ENCODE peak calls at places on chromosomes 16 and 17, in ten cellular contexts. Q is HL-60; E is activated effector memory CD4-positive, alpha-beta T cell treated with anti-CD3 and anti-CD28 coated beads, Interleukin-2, amount 50 U/mL, for 16 hours; T is natural killer cell; W is stimulated activated CD4-positive, alpha-beta T cell treated with anti-CD3 and anti-CD28 coated beads, Interleukin-2, amount 100 ng/mL, for 48 hours; U is NCI-H345; P is kidney tubule cell; G is LoVo; F is NCI-H2081; K is GM19239. S is an unnamed sample.

GRCh38 chr16:80931985-80932720 is 74.5 kb downstream of the CMC2 start:
- DNase-seq in E (peak), T (no peak), G (no peak), K (no peak), W (peak), P (no peak), Q (peak), F (no peak), U (peak), S (no peak)

GRCh38 chr16:35745821-35746248 is 2286.4 kb downstream of the TP53TG3F start:
- DNase-seq in Q (no peak), E (no peak), F (no peak), T (no peak), W (no peak), G (no peak), K (no peak), U (no peak), P (no peak), S (no peak)

GRCh38 chr16:3824121-3824795 is 56.3 kb downstream of the CREBBP start:
- DNase-seq in F (no peak), K (no peak), W (no peak), P (peak), U (no peak), Q (no peak), T (no peak), G (no peak), E (no peak), S (no peak)

GRCh38 chr17:56838687-56839086 is 4.7 kb downstream of the DGKE start:
- DNase-seq in T (no peak), W (no peak), P (no peak), E (no peak), U (no peak), Q (no peak), F (no peak), G (no peak), K (no peak), S (no peak)

GRCh38 chr17:41810659-41811548 is 845 bp downstream of the P3H4 start:
- DNase-seq in U (no peak), K (no peak), W (no peak), E (no peak), F (no peak), Q (no peak), T (no peak), P (no peak), G (no peak), S (no peak)

GRCh38 chr16:31458073-31458834 is 1.0 kb upstream of the ARMC5 start:
- DNase-seq in P (peak), F (no peak), T (peak), W (peak), U (peak), K (no peak), G (no peak), E (peak), Q (peak), S (peak)

GRCh38 chr16:1183235-1183907 is 30.5 kb downstream of the CACNA1H start:
- DNase-seq in F (no peak), T (no peak), P (peak), G (no peak), K (no peak), W (no peak), U (no peak), Q (no peak), E (no peak), S (no peak)

GRCh38 chr17:31448467-31449077 is 57.1 kb downstream of the RAB11FIP4 start:
- DNase-seq in U (no peak), T (no peak), K (no peak), Q (no peak), E (no peak), W (no peak), F (no peak), P (peak), G (no peak), S (no peak)

GRCh38 chr17:31492880-31493655 is 101.6 kb downstream of the RAB11FIP4 start:
- DNase-seq in Q (peak), G (no peak), P (no peak), W (peak), T (no peak), F (no peak), E (peak), K (no peak), U (no peak), S (no peak)

GRCh38 chr17:29048440-29049360 is 5.8 kb downstream of the PIPOX start:
- DNase-seq in T (no peak), G (no peak), W (no peak), U (no peak), E (no peak), F (peak), K (no peak), Q (no peak), P (peak), S (no peak)

GRCh38 chr16:30372725-30373124 is 1.9 kb upstream of the MYL11 start:
- DNase-seq in U (no peak), K (no peak), W (no peak), F (no peak), T (no peak), P (no peak), Q (no peak), E (no peak), G (no peak), S (no peak)

GRCh38 chr16:66904846-66905632 is 13.6 kb downstream of the CDH16 start:
- DNase-seq in F (no peak), Q (no peak), G (no peak), K (no peak), U (no peak), W (no peak), E (no peak), P (no peak), T (no peak), S (no peak)

GRCh38 chr16:71230122-71230845 is at the start of gene HYDIN:
- DNase-seq in T (peak), P (peak), E (no peak), Q (no peak), U (peak), K (no peak), G (no peak), F (peak), W (peak), S (no peak)

GRCh38 chr17:38434178-38434665 is 6.0 kb downstream of the ARHGAP23 start:
- DNase-seq in Q (no peak), P (no peak), E (no peak), F (no peak), T (no peak), U (no peak), W (no peak), K (no peak), G (no peak), S (no peak)

GRCh38 chr17:5422505-5422904 is 2.5 kb downstream of the RPAIN start:
- DNase-seq in P (peak), T (no peak), K (no peak), U (no peak), G (peak), Q (no peak), W (no peak), F (no peak), E (no peak), S (no peak)

GRCh38 chr17:16947470-16947869 is 24.4 kb downstream of the TNFRSF13B start:
- DNase-seq in E (no peak), P (no peak), T (no peak), Q (no peak), U (no peak), W (no peak), F (no peak), G (no peak), K (no peak), S (no peak)

GRCh38 chr16:85136705-85137322 is 24.5 kb upstream of the CIBAR2 start:
- DNase-seq in Q (no peak), U (no peak), F (no peak), E (no peak), W (no peak), T (no peak), K (no peak), P (peak), G (no peak), S (no peak)

GRCh38 chr17:40086150-40087044 is 14.0 kb downstream of the NR1D1 start:
- DNase-seq in T (peak), W (peak), E (peak), P (peak), G (no peak), Q (peak), U (peak), F (peak), K (peak), S (peak)

GRCh38 chr17:55295411-55296170 is 30.8 kb downstream of the HLF start:
- DNase-seq in K (peak), G (peak), U (peak), W (peak), F (peak), Q (peak), T (peak), E (peak), P (peak), S (peak)

GRCh38 chr17:38735161-38735997 is 5.2 kb downstream of the CISD3 start:
- DNase-seq in U (peak), T (peak), K (peak), F (peak), G (no peak), Q (peak), P (peak), E (peak), W (peak), S (peak)

GRCh38 chr17:33234930-33235685 is 58.0 kb downstream of the ASIC2 start:
- DNase-seq in W (no peak), E (peak), T (no peak), P (peak), Q (no peak), F (no peak), K (no peak), G (no peak), U (peak), S (no peak)

GRCh38 chr17:15289285-15290185 is 24.4 kb upstream of the PMP22 start:
- DNase-seq in T (no peak), G (peak), K (no peak), P (peak), E (no peak), U (no peak), W (no peak), F (no peak), Q (no peak), S (no peak)

GRCh38 chr17:77049440-77049839 is 91.3 kb upstream of the SEC14L1 start:
- DNase-seq in Q (no peak), T (no peak), W (no peak), F (peak), K (no peak), E (no peak), U (peak), P (no peak), G (no peak), S (no peak)

GRCh38 chr17:29560306-29560705 is 6.5 kb downstream of the ABHD15 start:
- DNase-seq in P (no peak), F (no peak), W (no peak), T (no peak), G (no peak), U (no peak), E (no peak), Q (peak), K (no peak), S (peak)

GRCh38 chr17:63827801-63828221 is 348 bp upstream of the FTSJ3 start:
- DNase-seq in Q (no peak), G (no peak), P (peak), K (no peak), T (no peak), E (no peak), F (no peak), U (no peak), W (no peak), S (no peak)

GRCh38 chr17:66930933-66931332 is 33.6 kb upstream of the CACNG4 start:
- DNase-seq in K (no peak), Q (no peak), G (no peak), E (no peak), W (no peak), U (no peak), T (no peak), F (no peak), P (no peak), S (no peak)

GRCh38 chr17:45905812-45906211 is 11.5 kb downstream of the MAPT start:
- DNase-seq in W (no peak), G (no peak), P (no peak), K (no peak), T (no peak), Q (no peak), E (no peak), U (no peak), F (peak), S (no peak)

GRCh38 chr16:67539271-67539670 is 10.6 kb downstream of the RIPOR1 start:
- DNase-seq in Q (no peak), P (no peak), U (no peak), K (no peak), T (no peak), W (no peak), E (no peak), G (no peak), F (no peak), S (no peak)

GRCh38 chr16:26911436-26911835 is 155.3 kb upstream of the C16orf82 start:
- DNase-seq in U (no peak), P (no peak), Q (no peak), W (no peak), E (no peak), F (no peak), K (no peak), G (no peak), T (no peak), S (no peak)